ENCODE peak calls at places on chromosomes 3 and 15, in nine cellular contexts. N, V, E, Q, J, R, K, B and A are unnamed samples.
A peak's percentile ranks its signal among the peaks of the same experiment; 100 is the strongest.

GRCh38 chr3:11820540-11821041 is 26.1 kb downstream of the TAMM41 start:
- DNase-seq in K (no peak), E (no peak), B (no peak), N (peak; percentile 13), R (no peak), Q (no peak), V (peak; percentile 5), J (no peak), A (no peak)

GRCh38 chr3:185940951-185941350 is 3.1 kb upstream of the TRA2B start:
- DNase-seq in K (no peak), B (no peak), V (no peak), J (no peak), R (no peak), Q (no peak), E (no peak), N (no peak), A (no peak)

GRCh38 chr3:115085197-115085865 is 61.8 kb downstream of the ZBTB20 start:
- DNase-seq in Q (no peak), E (no peak), J (no peak), K (no peak), V (peak; percentile 14), B (peak; percentile 0), N (peak; percentile 57), R (no peak), A (no peak)

GRCh38 chr3:16028604-16029003 is 145.9 kb upstream of the GALNT15 start:
- DNase-seq in Q (no peak), B (no peak), K (no peak), E (no peak), N (no peak), V (no peak), J (no peak), R (no peak), A (no peak)

GRCh38 chr3:178558637-178559036 is 22.4 kb downstream of the KCNMB2 start:
- DNase-seq in K (no peak), V (no peak), Q (no peak), R (no peak), B (no peak), E (no peak), N (peak; percentile 5), J (no peak), A (no peak)

GRCh38 chr15:92801412-92801773 is 98.7 kb upstream of the CHD2 start:
- DNase-seq in E (no peak), V (peak; percentile 87), B (no peak), R (no peak), N (no peak), Q (peak; percentile 89), J (no peak), K (no peak), A (no peak)

GRCh38 chr3:124407260-124407659 is 323.0 kb upstream of the UMPS start:
- DNase-seq in J (no peak), K (no peak), N (no peak), V (no peak), R (no peak), B (no peak), Q (no peak), E (no peak), A (no peak)

GRCh38 chr3:43707998-43708397 is 17.3 kb downstream of the ABHD5 start:
- DNase-seq in V (peak; percentile 33), B (no peak), K (no peak), J (no peak), R (peak; percentile 43), N (no peak), E (no peak), Q (peak; percentile 85), A (peak; percentile 15)

GRCh38 chr15:91882858-91883586 is 29.5 kb downstream of the SLCO3A1 start:
- DNase-seq in E (no peak), B (no peak), R (no peak), K (no peak), J (no peak), V (no peak), N (no peak), Q (no peak), A (no peak)

GRCh38 chr3:15295506-15295905 is 36.9 kb downstream of the SH3BP5 start:
- DNase-seq in R (no peak), B (no peak), Q (no peak), N (no peak), J (no peak), K (no peak), E (peak; percentile 88), V (no peak), A (no peak)

GRCh38 chr15:94576889-94577533 is 345.6 kb downstream of the MCTP2 start:
- DNase-seq in J (no peak), N (peak; percentile 84), K (peak; percentile 10), R (peak; percentile 20), V (peak; percentile 26), Q (peak; percentile 26), E (peak; percentile 42), B (peak; percentile 56), A (peak; percentile 33)

DNA sequence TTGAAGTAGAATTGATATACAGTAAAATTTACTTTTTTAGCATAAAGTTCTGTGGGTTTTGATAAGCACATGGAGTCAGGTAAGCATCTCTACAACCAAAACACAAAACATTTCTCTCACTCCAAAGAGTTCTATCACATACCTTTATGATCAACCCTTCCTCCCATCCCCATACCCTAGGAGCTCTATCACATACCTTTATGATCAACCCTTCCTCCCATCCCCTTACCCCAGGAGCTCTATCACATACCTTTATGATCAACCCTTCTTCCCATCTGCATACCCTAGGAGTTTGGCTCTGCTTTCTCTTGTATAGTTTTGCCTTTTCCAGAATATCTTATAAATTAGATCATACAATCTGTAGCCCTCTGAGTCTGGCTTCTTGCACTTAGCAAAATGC is 315.1 kb downstream of the ROBO2 start:
- DNase-seq in B (no peak), E (no peak), N (no peak), K (no peak), J (no peak), Q (no peak), R (no peak), V (no peak), A (no peak)
- H3K27ac ChIP-seq in B (no peak overlapping the region), E (no peak overlapping the region), N (no peak overlapping the region), K (no peak overlapping the region), J (no peak overlapping the region), Q (no peak overlapping the region), R (no peak overlapping the region), V (no peak overlapping the region), A (no peak overlapping the region)

GRCh38 chr3:66655119-66655518 is 154.3 kb upstream of the LRIG1 start:
- DNase-seq in B (no peak), Q (no peak), J (no peak), R (no peak), E (no peak), K (no peak), V (no peak), N (no peak), A (no peak)

GRCh38 chr3:66655673-66656072 is 154.9 kb upstream of the LRIG1 start:
- DNase-seq in V (no peak), K (no peak), R (peak; percentile 71), J (no peak), E (no peak), B (no peak), Q (no peak), N (no peak), A (no peak)

GRCh38 chr3:66659056-66659455 is 158.2 kb upstream of the LRIG1 start:
- DNase-seq in Q (no peak), N (no peak), B (no peak), J (no peak), V (no peak), K (no peak), E (no peak), R (no peak), A (no peak)

GRCh38 chr3:66661628-66662027 is 160.8 kb upstream of the LRIG1 start:
- DNase-seq in K (no peak), J (no peak), N (no peak), R (no peak), E (no peak), Q (no peak), V (no peak), B (no peak), A (no peak)

GRCh38 chr3:66656608-66657007 is 155.8 kb upstream of the LRIG1 start:
- DNase-seq in B (no peak), V (no peak), R (peak; percentile 3), Q (no peak), N (no peak), E (no peak), K (no peak), J (no peak), A (no peak)
- TF ChIP-seq REST in B (no peak), V (no peak), R (no peak), Q (no peak), N (no peak), E (no peak), K (no peak), J (no peak), A (no peak)

GRCh38 chr3:73433079-73433478 is 191.7 kb downstream of the PDZRN3 start:
- DNase-seq in E (no peak), B (no peak), K (no peak), N (no peak), R (no peak), J (no peak), Q (no peak), V (no peak), A (no peak)

GRCh38 chr3:73431136-73431933 is 193.4 kb downstream of the PDZRN3 start:
- DNase-seq in K (peak; percentile 54), B (no peak), E (no peak), V (no peak), J (no peak), Q (no peak), R (no peak), N (no peak), A (no peak)

GRCh38 chr3:73432723-73433032 is 192.1 kb downstream of the PDZRN3 start:
- DNase-seq in K (no peak), B (no peak), Q (no peak), V (no peak), R (no peak), N (no peak), E (no peak), J (no peak), A (no peak)

GRCh38 chr3:73433681-73434080 is 191.1 kb downstream of the PDZRN3 start:
- DNase-seq in J (no peak), B (no peak), Q (no peak), V (no peak), K (no peak), R (no peak), E (no peak), N (no peak), A (no peak)

GRCh38 chr3:73432021-73432722 is 192.6 kb downstream of the PDZRN3 start:
- DNase-seq in J (no peak), V (peak; percentile 54), Q (peak; percentile 15), B (peak; percentile 37), R (peak; percentile 53), K (peak; percentile 68), E (peak; percentile 24), N (peak; percentile 76), A (peak; percentile 17)
- H3K27ac ChIP-seq in J (no peak overlapping the region), V (no peak overlapping the region), Q (no peak overlapping the region), B (no peak overlapping the region), R (no peak overlapping the region), K (peak overlapping the region; percentile 94), E (no peak overlapping the region), N (no peak overlapping the region), A (no peak overlapping the region)

GRCh38 chr3:113132571-113132996 is 78.8 kb upstream of the BOC start:
- DNase-seq in Q (no peak), R (peak; percentile 1), V (no peak), N (no peak), E (no peak), K (no peak), J (no peak), B (no peak), A (no peak)
- TF ChIP-seq REST in Q (no peak), R (no peak), V (no peak), N (no peak), E (no peak), K (no peak), J (no peak), B (no peak), A (no peak)

GRCh38 chr3:169085827-169086226 is 577.7 kb downstream of the MECOM start:
- DNase-seq in R (no peak), N (peak; percentile 68), J (no peak), V (no peak), E (no peak), K (no peak), B (no peak), Q (no peak), A (no peak)
- H3K27ac ChIP-seq in R (no peak overlapping the region), N (no peak overlapping the region), J (no peak overlapping the region), V (no peak overlapping the region), E (no peak overlapping the region), K (no peak overlapping the region), B (no peak overlapping the region), Q (no peak overlapping the region), A (no peak overlapping the region)